ENCODE peak calls at places on chromosomes 1 and 21, in eight cellular contexts. One of them, this sample, is unnamed.
A peak's percentile ranks its signal among the peaks of the same experiment; 100 is the strongest.

GRCh38 chr1:67201891-67202290 is 35.6 kb downstream of the IL23R start:
- DNase-seq in Panc1: no peak
- DNase-seq in GM20000: no peak
- DNase-seq in cardiac fibroblast: no peak
- DNase-seq in natural killer cell: no peak
- DNase-seq in HepG2: no peak
- DNase-seq in body of pancreas: no peak
- DNase-seq in RWPE1: no peak
- DNase-seq in this sample: no peak

GRCh38 chr1:185008746-185009360 is 34.5 kb upstream of the NIBAN1 start:
- DNase-seq in RWPE1: no peak
- DNase-seq in body of pancreas: no peak
- DNase-seq in Panc1: no peak
- DNase-seq in HepG2: no peak
- DNase-seq in natural killer cell: no peak
- DNase-seq in GM20000: no peak
- DNase-seq in cardiac fibroblast: no peak
- DNase-seq in this sample: no peak

GRCh38 chr1:161193561-161194235 is 5.2 kb downstream of the ADAMTS4 start:
- DNase-seq in Panc1: no peak
- DNase-seq in GM20000: no peak
- DNase-seq in HepG2: no peak
- DNase-seq in cardiac fibroblast: no peak
- DNase-seq in natural killer cell: no peak
- DNase-seq in RWPE1: no peak
- DNase-seq in body of pancreas: no peak
- DNase-seq in this sample: no peak

GRCh38 chr1:175000697-175001187 is 995 bp downstream of the CACYBP start:
- DNase-seq in body of pancreas: no peak
- DNase-seq in RWPE1: no peak
- DNase-seq in cardiac fibroblast: no peak
- DNase-seq in GM20000: no peak
- DNase-seq in Panc1: no peak
- DNase-seq in natural killer cell: no peak
- DNase-seq in HepG2: no peak
- DNase-seq in this sample: no peak

GRCh38 chr1:161735837-161736236 is 13.7 kb upstream of the DUSP12 start:
- DNase-seq in RWPE1: no peak
- DNase-seq in GM20000: no peak
- DNase-seq in Panc1: no peak
- DNase-seq in HepG2: no peak
- DNase-seq in body of pancreas: no peak
- DNase-seq in cardiac fibroblast: no peak
- DNase-seq in natural killer cell: no peak
- DNase-seq in this sample: no peak

GRCh38 chr1:243738020-243738419 is 112.0 kb downstream of the AKT3 start:
- DNase-seq in body of pancreas: no peak
- DNase-seq in RWPE1: no peak
- DNase-seq in natural killer cell: no peak
- DNase-seq in cardiac fibroblast: no peak
- DNase-seq in GM20000: no peak
- DNase-seq in HepG2: no peak
- DNase-seq in Panc1: no peak
- DNase-seq in this sample: no peak

GRCh38 chr1:25572708-25573590 is 29.5 kb downstream of the LDLRAP1 start:
- DNase-seq in body of pancreas: peak; percentile 71
- DNase-seq in GM20000: peak; percentile 71
- DNase-seq in RWPE1: peak; percentile 57
- DNase-seq in HepG2: no peak
- DNase-seq in cardiac fibroblast: peak; percentile 61
- DNase-seq in Panc1: peak; percentile 15
- DNase-seq in natural killer cell: peak; percentile 44
- DNase-seq in this sample: peak; percentile 74

GRCh38 chr1:2236695-2237677 is 8.9 kb downstream of the SKI start:
- DNase-seq in body of pancreas: no peak
- DNase-seq in HepG2: no peak
- DNase-seq in RWPE1: no peak
- DNase-seq in natural killer cell: no peak
- DNase-seq in Panc1: no peak
- DNase-seq in cardiac fibroblast: no peak
- DNase-seq in GM20000: no peak
- DNase-seq in this sample: no peak

GRCh38 chr1:17167783-17168479 is 37.0 kb upstream of the PADI1 start:
- DNase-seq in Panc1: no peak
- DNase-seq in GM20000: no peak
- DNase-seq in cardiac fibroblast: peak; percentile 33
- DNase-seq in body of pancreas: peak; percentile 31
- DNase-seq in HepG2: no peak
- DNase-seq in natural killer cell: no peak
- DNase-seq in RWPE1: peak; percentile 36
- DNase-seq in this sample: no peak

GRCh38 chr1:2639607-2640521 is 7.0 kb upstream of the MMEL1 start:
- DNase-seq in GM20000: no peak
- DNase-seq in Panc1: no peak
- DNase-seq in RWPE1: no peak
- DNase-seq in natural killer cell: no peak
- DNase-seq in body of pancreas: no peak
- DNase-seq in HepG2: no peak
- DNase-seq in cardiac fibroblast: no peak
- DNase-seq in this sample: no peak

GRCh38 chr21:41488080-41488479 is 19.9 kb downstream of the TMPRSS2 start:
- DNase-seq in RWPE1: no peak
- DNase-seq in cardiac fibroblast: no peak
- DNase-seq in body of pancreas: peak; percentile 71
- DNase-seq in GM20000: no peak
- DNase-seq in natural killer cell: no peak
- DNase-seq in Panc1: no peak
- DNase-seq in HepG2: no peak
- DNase-seq in this sample: no peak

GRCh38 chr1:27357281-27358037 is 9.3 kb downstream of the MAP3K6 start:
- DNase-seq in GM20000: peak; percentile 96
- DNase-seq in Panc1: no peak
- DNase-seq in cardiac fibroblast: peak; percentile 67
- DNase-seq in body of pancreas: peak; percentile 83
- DNase-seq in natural killer cell: peak; percentile 81
- DNase-seq in RWPE1: peak; percentile 77
- DNase-seq in HepG2: peak; percentile 43
- DNase-seq in this sample: peak; percentile 73

GRCh38 chr1:58909162-58909560 is 125.3 kb upstream of the JUN start:
- DNase-seq in GM20000: no peak
- DNase-seq in body of pancreas: no peak
- DNase-seq in cardiac fibroblast: peak; percentile 68
- DNase-seq in Panc1: no peak
- DNase-seq in HepG2: no peak
- DNase-seq in natural killer cell: no peak
- DNase-seq in RWPE1: peak; percentile 75
- DNase-seq in this sample: no peak

GRCh38 chr1:98458514-98459259 is 202.8 kb upstream of the SNX7 start:
- DNase-seq in GM20000: no peak
- DNase-seq in HepG2: peak; percentile 19
- DNase-seq in RWPE1: no peak
- DNase-seq in body of pancreas: no peak
- DNase-seq in cardiac fibroblast: no peak
- DNase-seq in natural killer cell: no peak
- DNase-seq in Panc1: no peak
- DNase-seq in this sample: no peak

GRCh38 chr1:9038881-9039760 is 12.9 kb upstream of the SLC2A7 start:
- DNase-seq in HepG2: no peak
- DNase-seq in cardiac fibroblast: no peak
- DNase-seq in body of pancreas: no peak
- DNase-seq in GM20000: no peak
- DNase-seq in natural killer cell: no peak
- DNase-seq in RWPE1: no peak
- DNase-seq in Panc1: no peak
- DNase-seq in this sample: no peak

GRCh38 chr1:36322786-36323635 is 434 bp downstream of the EVA1B start:
- DNase-seq in cardiac fibroblast: peak; percentile 76
- DNase-seq in natural killer cell: no peak
- DNase-seq in body of pancreas: peak; percentile 27
- DNase-seq in RWPE1: no peak
- DNase-seq in Panc1: no peak
- DNase-seq in GM20000: peak; percentile 83
- DNase-seq in HepG2: no peak
- DNase-seq in this sample: peak; percentile 55

GRCh38 chr1:209844695-209845404 is 17.1 kb downstream of the UTP25 start:
- DNase-seq in HepG2: no peak
- DNase-seq in GM20000: no peak
- DNase-seq in natural killer cell: no peak
- DNase-seq in cardiac fibroblast: no peak
- DNase-seq in RWPE1: no peak
- DNase-seq in Panc1: no peak
- DNase-seq in body of pancreas: no peak
- DNase-seq in this sample: no peak

GRCh38 chr1:232239557-232240468 is 390.1 kb downstream of the SIPA1L2 start:
- DNase-seq in Panc1: no peak
- DNase-seq in natural killer cell: no peak
- DNase-seq in RWPE1: no peak
- DNase-seq in cardiac fibroblast: no peak
- DNase-seq in HepG2: no peak
- DNase-seq in body of pancreas: no peak
- DNase-seq in GM20000: no peak
- DNase-seq in this sample: no peak

GRCh38 chr1:19405195-19405760 is 80.1 kb downstream of the CAPZB start:
- DNase-seq in cardiac fibroblast: no peak
- DNase-seq in HepG2: no peak
- DNase-seq in Panc1: no peak
- DNase-seq in body of pancreas: no peak
- DNase-seq in RWPE1: no peak
- DNase-seq in natural killer cell: no peak
- DNase-seq in GM20000: no peak
- DNase-seq in this sample: no peak
- TF ChIP-seq CTCF in cardiac fibroblast: peak; percentile 31
- TF ChIP-seq CTCF in HepG2: no peak
- TF ChIP-seq CTCF in Panc1: no peak
- TF ChIP-seq CTCF in body of pancreas: no peak
- TF ChIP-seq CTCF in RWPE1: no peak
- TF ChIP-seq CTCF in natural killer cell: no peak
- TF ChIP-seq CTCF in GM20000: no peak
- TF ChIP-seq CTCF in this sample: no peak

DNA sequence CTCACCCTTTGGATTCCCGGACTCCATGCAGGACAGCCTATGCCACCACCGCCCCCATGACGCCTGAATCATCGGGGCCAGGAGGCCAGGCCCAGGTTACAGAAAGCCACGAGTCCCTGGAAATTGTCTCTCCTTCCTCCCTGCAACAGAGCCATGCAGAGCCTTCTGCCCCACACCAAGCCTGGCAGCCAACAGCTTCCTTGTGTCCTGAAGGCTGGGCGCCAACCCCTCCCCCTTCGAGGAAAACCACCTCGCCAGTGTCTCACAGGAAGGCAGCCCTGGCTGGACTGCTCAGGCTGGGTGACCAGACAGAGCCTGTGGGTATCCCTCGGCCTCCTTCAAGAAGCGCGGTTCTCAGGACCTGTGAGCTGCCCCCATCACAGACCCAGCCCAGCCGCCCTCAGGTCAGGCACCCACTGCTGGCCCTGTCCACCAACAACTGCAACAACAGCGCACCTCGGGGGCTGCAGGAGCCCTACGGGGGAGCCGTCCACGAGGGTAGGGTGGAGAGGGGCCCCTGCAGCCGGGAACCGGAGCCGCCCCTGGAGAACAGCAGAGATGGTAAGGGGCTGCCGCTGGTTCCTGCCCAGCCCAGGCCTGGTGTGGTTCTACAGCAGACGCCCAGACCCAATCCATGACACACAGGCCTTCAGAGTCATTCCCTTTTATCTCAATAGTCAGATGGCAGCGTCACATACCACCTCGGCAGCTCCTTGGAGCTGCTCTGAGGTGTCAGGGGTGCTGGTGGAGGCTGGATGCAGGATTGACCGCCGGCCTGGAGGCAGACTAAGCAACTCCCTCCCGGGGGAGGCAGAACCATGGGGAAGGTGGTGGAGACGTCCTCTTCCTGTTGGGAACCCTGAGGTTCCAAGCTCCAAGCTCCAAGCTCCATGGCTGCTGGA is 23.7 kb downstream of the KIAA1614 start:
- DNase-seq in RWPE1: no peak
- DNase-seq in cardiac fibroblast: no peak
- DNase-seq in natural killer cell: no peak
- DNase-seq in HepG2: no peak
- DNase-seq in body of pancreas: no peak
- DNase-seq in GM20000: no peak
- DNase-seq in Panc1: no peak
- DNase-seq in this sample: no peak
- TF ChIP-seq CTCF in RWPE1: no peak
- TF ChIP-seq CTCF in cardiac fibroblast: no peak
- TF ChIP-seq CTCF in natural killer cell: no peak
- TF ChIP-seq CTCF in HepG2: no peak
- TF ChIP-seq CTCF in body of pancreas: no peak
- TF ChIP-seq CTCF in GM20000: no peak
- TF ChIP-seq CTCF in Panc1: no peak
- TF ChIP-seq CTCF in this sample: no peak

DNA sequence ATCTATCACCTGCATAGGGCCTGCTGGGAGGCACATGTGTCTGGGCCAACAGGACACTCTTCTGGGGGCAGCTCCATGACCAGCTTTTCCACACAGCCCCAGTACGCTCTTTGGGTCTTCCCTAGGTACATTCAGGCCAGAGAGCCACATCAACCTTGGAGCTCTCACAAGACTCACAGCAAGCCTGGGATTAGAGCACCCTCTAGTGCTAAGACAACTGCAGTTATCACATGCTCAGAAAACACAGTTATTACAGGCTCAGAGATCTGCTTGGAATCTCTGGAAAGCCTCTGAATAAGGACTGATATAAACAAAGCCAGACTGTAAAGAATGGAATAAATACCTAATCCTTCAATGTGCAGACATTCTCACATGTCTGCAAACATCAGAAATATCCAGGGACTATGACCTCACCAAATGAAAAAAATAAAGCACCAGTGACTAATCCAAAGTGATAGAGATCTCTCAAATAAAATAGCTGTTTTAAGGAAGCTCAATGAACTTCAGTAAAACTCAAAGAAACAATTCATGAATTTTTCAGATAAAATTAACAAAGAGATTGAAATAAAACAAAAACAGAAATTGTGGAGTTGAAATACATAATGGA is 563.9 kb upstream of the NR5A2 start:
- DNase-seq in RWPE1: peak; percentile 42
- DNase-seq in cardiac fibroblast: peak; percentile 76
- DNase-seq in HepG2: peak; percentile 20
- DNase-seq in Panc1: no peak
- DNase-seq in body of pancreas: peak; percentile 31
- DNase-seq in natural killer cell: no peak
- DNase-seq in GM20000: peak; percentile 7
- DNase-seq in this sample: peak; percentile 63
- TF ChIP-seq CTCF in RWPE1: peak; percentile 36
- TF ChIP-seq CTCF in cardiac fibroblast: peak; percentile 78
- TF ChIP-seq CTCF in HepG2: peak; percentile 48
- TF ChIP-seq CTCF in Panc1: peak; percentile 36
- TF ChIP-seq CTCF in body of pancreas: peak; percentile 51
- TF ChIP-seq CTCF in natural killer cell: peak; percentile 29
- TF ChIP-seq CTCF in GM20000: peak; percentile 12
- TF ChIP-seq CTCF in this sample: no peak

DNA sequence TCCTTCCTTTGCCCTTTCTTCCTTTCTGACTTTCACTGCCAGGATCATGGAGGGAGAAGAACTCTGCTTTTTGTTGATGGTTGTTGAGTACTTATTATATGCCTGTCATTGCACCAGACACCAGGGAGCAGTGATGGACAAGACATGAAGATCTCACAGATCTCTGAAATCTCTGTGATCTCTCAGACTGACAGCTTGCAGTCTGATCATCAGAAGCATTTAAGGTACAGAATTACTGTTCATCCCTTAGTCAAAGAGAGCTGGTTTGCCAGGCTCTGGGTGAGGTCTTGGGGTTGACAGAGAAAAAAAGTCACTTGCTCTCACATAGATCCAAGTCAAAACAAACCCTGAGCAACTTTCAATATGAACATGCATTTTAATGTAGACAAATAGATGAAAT is 299.5 kb upstream of the FMN2 start:
- DNase-seq in body of pancreas: no peak
- DNase-seq in cardiac fibroblast: no peak
- DNase-seq in RWPE1: no peak
- DNase-seq in natural killer cell: no peak
- DNase-seq in Panc1: no peak
- DNase-seq in GM20000: no peak
- DNase-seq in HepG2: no peak
- DNase-seq in this sample: no peak
- TF ChIP-seq CTCF in body of pancreas: no peak
- TF ChIP-seq CTCF in cardiac fibroblast: no peak
- TF ChIP-seq CTCF in RWPE1: no peak
- TF ChIP-seq CTCF in natural killer cell: no peak
- TF ChIP-seq CTCF in Panc1: no peak
- TF ChIP-seq CTCF in GM20000: no peak
- TF ChIP-seq CTCF in HepG2: no peak
- TF ChIP-seq CTCF in this sample: no peak